ENCODE peak calls at places on chromosomes 7 and 10, in ten cellular contexts. N, S, W, D, Y, O, I, E, X and Z are unnamed samples.

GRCh38 chr7:38574121-38574520 is 57.1 kb downstream of the AMPH start:
- DNase-seq in N (no peak), S (no peak), W (no peak), D (no peak), Y (no peak), O (no peak), I (peak), E (no peak), X (no peak), Z (no peak)

GRCh38 chr10:45421231-45422097 is 47.4 kb downstream of the ALOX5 start:
- DNase-seq in N (no peak), S (peak), W (no peak), D (no peak), Y (no peak), O (no peak), I (no peak), E (peak), X (no peak), Z (peak)

GRCh38 chr7:85750454-85750949 is 563.6 kb upstream of the SEMA3D start:
- DNase-seq in N (no peak), S (peak), W (peak), D (no peak), Y (peak), O (no peak), I (peak), E (peak), X (no peak), Z (peak)

GRCh38 chr7:45601816-45602540 is 27.8 kb downstream of the ADCY1 start:
- DNase-seq in N (no peak), S (no peak), W (no peak), D (no peak), Y (peak), O (no peak), I (no peak), E (no peak), X (peak), Z (no peak)

GRCh38 chr7:36360244-36360643 is 29.4 kb upstream of the ANLN start:
- DNase-seq in N (no peak), S (no peak), W (no peak), D (no peak), Y (peak), O (no peak), I (no peak), E (no peak), X (no peak), Z (no peak)

GRCh38 chr7:48351893-48352292 is 180.6 kb downstream of the ABCA13 start:
- DNase-seq in N (no peak), S (no peak), W (peak), D (no peak), Y (no peak), O (no peak), I (no peak), E (no peak), X (no peak), Z (no peak)

GRCh38 chr7:156906281-156906680 is 13.3 kb upstream of the LMBR1 start:
- DNase-seq in N (no peak), S (no peak), W (no peak), D (no peak), Y (no peak), O (no peak), I (no peak), E (no peak), X (no peak), Z (no peak)

GRCh38 chr10:32386623-32387022 is 39.7 kb upstream of the EPC1 start:
- DNase-seq in N (no peak), S (no peak), W (no peak), D (no peak), Y (no peak), O (no peak), I (no peak), E (no peak), X (no peak), Z (no peak)

GRCh38 chr7:104980969-104981670 is 32.9 kb upstream of the KMT2E start:
- DNase-seq in N (no peak), S (peak), W (peak), D (no peak), Y (no peak), O (no peak), I (peak), E (no peak), X (no peak), Z (no peak)

GRCh38 chr7:74364061-74364460 is 74.9 kb downstream of the CLIP2 start:
- DNase-seq in N (no peak), S (no peak), W (no peak), D (no peak), Y (peak), O (no peak), I (no peak), E (no peak), X (no peak), Z (no peak)

GRCh38 chr10:22280078-22280477 is 36.1 kb upstream of the COMMD3 start:
- DNase-seq in N (no peak), S (no peak), W (no peak), D (no peak), Y (peak), O (no peak), I (no peak), E (no peak), X (no peak), Z (no peak)

GRCh38 chr7:80859272-80859970 is 59.4 kb downstream of the SEMA3C start:
- DNase-seq in N (no peak), S (no peak), W (peak), D (peak), Y (no peak), O (peak), I (peak), E (no peak), X (no peak), Z (no peak)

GRCh38 chr7:92177362-92177761 is 1.6 kb downstream of the LRRD1 start:
- DNase-seq in N (no peak), S (no peak), W (peak), D (no peak), Y (no peak), O (no peak), I (peak), E (no peak), X (no peak), Z (no peak)

GRCh38 chr7:80428161-80429054 is 83.5 kb downstream of the GNAT3 start:
- DNase-seq in N (no peak), S (peak), W (peak), D (no peak), Y (peak), O (no peak), I (peak), E (no peak), X (no peak), Z (peak)

GRCh38 chr10:9253121-9253520 is 1198.6 kb downstream of the GATA3 start:
- DNase-seq in N (no peak), S (no peak), W (peak), D (no peak), Y (no peak), O (no peak), I (peak), E (no peak), X (no peak), Z (no peak)

GRCh38 chr10:74244807-74245206 is 93.8 kb downstream of the ADK start:
- DNase-seq in N (no peak), S (no peak), W (no peak), D (no peak), Y (no peak), O (no peak), I (no peak), E (no peak), X (no peak), Z (no peak)

GRCh38 chr10:131111474-131112080 is 199.9 kb downstream of the TCERG1L start:
- DNase-seq in N (no peak), S (no peak), W (no peak), D (no peak), Y (no peak), O (no peak), I (no peak), E (no peak), X (no peak), Z (no peak)

GRCh38 chr10:1548596-1548995 is 188.7 kb downstream of the ADARB2 start:
- DNase-seq in N (no peak), S (no peak), W (no peak), D (no peak), Y (no peak), O (no peak), I (no peak), E (no peak), X (no peak), Z (no peak)

GRCh38 chr10:30357075-30357801 is 8.2 kb upstream of the MTPAP start:
- DNase-seq in N (no peak), S (no peak), W (peak), D (no peak), Y (no peak), O (no peak), I (no peak), E (no peak), X (no peak), Z (no peak)

GRCh38 chr7:113199841-113200240 is 81.5 kb upstream of the SMIM30 start:
- DNase-seq in N (no peak), S (no peak), W (peak), D (no peak), Y (no peak), O (no peak), I (peak), E (no peak), X (no peak), Z (no peak)

GRCh38 chr10:104641150-104642000 is at the start of gene SORCS3:
- DNase-seq in N (no peak), S (peak), W (peak), D (no peak), Y (peak), O (no peak), I (peak), E (no peak), X (no peak), Z (no peak)

GRCh38 chr7:28037220-28038010 is 143.2 kb downstream of the JAZF1 start:
- DNase-seq in N (no peak), S (peak), W (peak), D (no peak), Y (no peak), O (no peak), I (peak), E (peak), X (no peak), Z (peak)

GRCh38 chr7:104005197-104005596 is 15.7 kb upstream of the RELN start:
- DNase-seq in N (no peak), S (no peak), W (peak), D (no peak), Y (no peak), O (no peak), I (peak), E (no peak), X (no peak), Z (no peak)

GRCh38 chr10:30893208-30893607 is 138.5 kb downstream of the ZNF438 start:
- DNase-seq in N (no peak), S (no peak), W (no peak), D (no peak), Y (no peak), O (no peak), I (no peak), E (no peak), X (no peak), Z (no peak)

GRCh38 chr7:130593033-130593432 is 75.5 kb downstream of the COPG2 start:
- DNase-seq in N (no peak), S (no peak), W (peak), D (no peak), Y (no peak), O (no peak), I (no peak), E (no peak), X (no peak), Z (no peak)

GRCh38 chr7:42096262-42096661 is 140.7 kb downstream of the GLI3 start:
- DNase-seq in N (no peak), S (no peak), W (no peak), D (no peak), Y (no peak), O (no peak), I (no peak), E (no peak), X (no peak), Z (no peak)

GRCh38 chr10:21049482-21049881 is 152.4 kb upstream of the NEBL start:
- DNase-seq in N (no peak), S (no peak), W (no peak), D (no peak), Y (no peak), O (no peak), I (no peak), E (no peak), X (no peak), Z (peak)

GRCh38 chr7:6680146-6680545 is 26.6 kb downstream of the ZNF12 start:
- DNase-seq in N (no peak), S (no peak), W (no peak), D (no peak), Y (no peak), O (no peak), I (no peak), E (no peak), X (no peak), Z (no peak)

GRCh38 chr10:114540191-114540590 is 117.9 kb downstream of the ABLIM1 start:
- DNase-seq in N (no peak), S (no peak), W (no peak), D (no peak), Y (no peak), O (no peak), I (no peak), E (no peak), X (no peak), Z (no peak)

GRCh38 chr7:69429817-69430501 is 168.3 kb upstream of the AUTS2 start:
- DNase-seq in N (no peak), S (no peak), W (no peak), D (peak), Y (peak), O (no peak), I (peak), E (no peak), X (peak), Z (no peak)

GRCh38 chr10:26437637-26438461 is at the start of gene APBB1IP:
- DNase-seq in N (peak), S (peak), W (peak), D (peak), Y (peak), O (peak), I (no peak), E (peak), X (peak), Z (peak)

GRCh38 chr10:12799144-12799543 is 202.4 kb downstream of the CCDC3 start:
- DNase-seq in N (no peak), S (no peak), W (no peak), D (no peak), Y (no peak), O (no peak), I (no peak), E (no peak), X (no peak), Z (no peak)

GRCh38 chr10:12801214-12802087 is 200.1 kb downstream of the CCDC3 start:
- DNase-seq in N (no peak), S (no peak), W (peak), D (no peak), Y (no peak), O (no peak), I (no peak), E (no peak), X (no peak), Z (no peak)

GRCh38 chr10:12797471-12798262 is 203.8 kb downstream of the CCDC3 start:
- DNase-seq in N (no peak), S (no peak), W (no peak), D (no peak), Y (no peak), O (no peak), I (peak), E (no peak), X (no peak), Z (no peak)

GRCh38 chr10:12799746-12800145 is 201.8 kb downstream of the CCDC3 start:
- DNase-seq in N (no peak), S (no peak), W (no peak), D (no peak), Y (no peak), O (no peak), I (no peak), E (no peak), X (no peak), Z (no peak)

GRCh38 chr10:12800302-12800701 is 201.2 kb downstream of the CCDC3 start:
- DNase-seq in N (no peak), S (no peak), W (no peak), D (no peak), Y (no peak), O (no peak), I (no peak), E (no peak), X (no peak), Z (no peak)
- TF ChIP-seq CTCF in N (no peak), S (no peak), W (no peak), D (no peak), Y (peak), O (no peak), I (no peak), E (no peak), X (peak), Z (no peak)

GRCh38 chr10:122953827-122954730 is at the start of gene C10orf88:
- DNase-seq in N (peak), S (peak), W (peak), D (peak), Y (peak), O (peak), I (peak), E (peak), X (peak), Z (peak)
- TF ChIP-seq CTCF in N (no peak), S (no peak), W (no peak), D (no peak), Y (no peak), O (no peak), I (no peak), E (no peak), X (peak), Z (no peak)

GRCh38 chr7:134649231-134649775 is 2.6 kb downstream of the BPGM start:
- DNase-seq in N (no peak), S (no peak), W (no peak), D (no peak), Y (no peak), O (no peak), I (no peak), E (no peak), X (no peak), Z (no peak)

GRCh38 chr7:134645935-134646334 is 718 bp upstream of the BPGM start:
- DNase-seq in N (no peak), S (no peak), W (peak), D (no peak), Y (no peak), O (no peak), I (peak), E (no peak), X (no peak), Z (peak)

GRCh38 chr7:134645478-134645877 is 1.2 kb upstream of the BPGM start:
- DNase-seq in N (no peak), S (no peak), W (peak), D (no peak), Y (no peak), O (no peak), I (no peak), E (no peak), X (no peak), Z (no peak)

GRCh38 chr7:134648456-134648855 is 1.8 kb downstream of the BPGM start:
- DNase-seq in N (no peak), S (no peak), W (no peak), D (no peak), Y (no peak), O (no peak), I (no peak), E (no peak), X (no peak), Z (no peak)

GRCh38 chr7:134646425-134647305 is at the start of gene BPGM:
- DNase-seq in N (peak), S (peak), W (peak), D (peak), Y (peak), O (peak), I (peak), E (peak), X (peak), Z (peak)
- TF ChIP-seq CTCF in N (no peak), S (peak), W (peak), D (no peak), Y (peak), O (no peak), I (peak), E (peak), X (peak), Z (no peak)

GRCh38 chr7:16667355-16667754 is 21.4 kb downstream of the BZW2 start:
- DNase-seq in N (no peak), S (no peak), W (peak), D (no peak), Y (no peak), O (no peak), I (no peak), E (no peak), X (no peak), Z (no peak)

GRCh38 chr7:16669581-16669980 is 23.6 kb downstream of the BZW2 start:
- DNase-seq in N (no peak), S (no peak), W (peak), D (no peak), Y (no peak), O (no peak), I (peak), E (no peak), X (no peak), Z (no peak)

GRCh38 chr7:16668978-16669377 is 23.0 kb downstream of the BZW2 start:
- DNase-seq in N (no peak), S (no peak), W (peak), D (no peak), Y (no peak), O (no peak), I (no peak), E (no peak), X (no peak), Z (no peak)

GRCh38 chr7:16670021-16670420 is 24.0 kb downstream of the BZW2 start:
- DNase-seq in N (no peak), S (no peak), W (no peak), D (no peak), Y (no peak), O (no peak), I (peak), E (no peak), X (no peak), Z (no peak)

GRCh38 chr7:16668049-16668858 is 22.3 kb downstream of the BZW2 start:
- DNase-seq in N (no peak), S (no peak), W (peak), D (peak), Y (no peak), O (peak), I (peak), E (no peak), X (no peak), Z (no peak)
- TF ChIP-seq CTCF in N (no peak), S (no peak), W (peak), D (no peak), Y (no peak), O (no peak), I (no peak), E (no peak), X (no peak), Z (no peak)

GRCh38 chr7:963236-964078 is 9.0 kb upstream of the ADAP1 start:
- DNase-seq in N (no peak), S (no peak), W (no peak), D (no peak), Y (no peak), O (peak), I (no peak), E (no peak), X (no peak), Z (peak)

GRCh38 chr7:966291-967069 is 8.9 kb downstream of the COX19 start:
- DNase-seq in N (no peak), S (no peak), W (no peak), D (peak), Y (no peak), O (no peak), I (no peak), E (no peak), X (no peak), Z (no peak)

GRCh38 chr7:961546-962400 is 7.3 kb upstream of the ADAP1 start:
- DNase-seq in N (no peak), S (no peak), W (no peak), D (no peak), Y (no peak), O (peak), I (no peak), E (no peak), X (no peak), Z (no peak)

GRCh38 chr7:962401-963081 is 8.1 kb upstream of the ADAP1 start:
- DNase-seq in N (no peak), S (no peak), W (no peak), D (no peak), Y (no peak), O (peak), I (no peak), E (no peak), X (no peak), Z (no peak)

DNA sequence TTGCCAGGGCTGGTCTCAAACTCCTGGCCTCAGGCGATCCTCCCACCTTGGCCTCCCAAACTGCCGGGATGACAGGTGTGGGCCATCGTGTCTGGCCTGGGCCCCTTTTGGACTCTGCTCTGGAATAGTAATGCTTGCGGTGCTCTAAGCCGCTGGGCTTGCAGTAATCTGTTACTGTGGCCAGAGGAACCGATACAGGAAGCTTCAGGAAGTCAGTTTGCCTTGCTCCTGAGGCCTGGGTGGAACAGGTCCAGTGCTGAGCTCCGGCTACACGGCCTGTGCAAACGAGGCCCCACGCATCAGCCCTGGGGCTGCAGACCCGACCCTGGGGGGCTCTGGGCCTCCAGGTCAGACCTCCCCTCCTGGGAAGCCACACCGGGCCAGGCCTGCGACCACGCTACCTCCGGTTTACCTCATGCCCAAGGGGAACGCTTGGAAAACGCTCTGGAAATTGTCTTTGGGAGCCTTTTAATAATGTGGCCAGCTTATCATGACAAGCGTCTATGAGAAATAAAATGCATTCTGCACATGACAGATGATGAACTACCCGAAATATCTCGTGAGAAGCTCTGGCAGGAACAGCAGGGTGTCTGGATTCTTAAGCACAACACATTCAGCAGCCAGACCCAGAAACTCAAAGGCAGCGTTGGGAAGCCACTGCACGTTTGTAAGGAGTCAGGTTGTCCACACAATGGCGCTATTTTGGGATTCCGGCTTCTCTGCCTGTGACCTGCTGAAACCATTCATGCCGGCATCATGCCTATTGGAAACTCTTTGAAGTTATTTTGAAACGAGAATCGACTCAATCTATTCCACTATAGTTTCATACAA is 10.1 kb upstream of the ADAP1 start:
- DNase-seq in N (peak), S (no peak), W (no peak), D (peak), Y (peak), O (peak), I (peak), E (no peak), X (no peak), Z (no peak)
- TF ChIP-seq CTCF in N (peak), S (no peak), W (peak), D (peak), Y (peak), O (no peak), I (peak), E (no peak), X (peak), Z (no peak)